ENCODE peak calls at places on chromosome 9, in five cellular contexts. One of them, this sample, is unnamed.

GRCh38 chr9:9764821-9765220 is 848.0 kb downstream of the PTPRD start:
- DNase-seq in IMR-90: no peak
- DNase-seq in K562: no peak
- DNase-seq in GM12878: no peak
- DNase-seq in HepG2: no peak
- DNase-seq in this sample: no peak

GRCh38 chr9:93678199-93679019 is 102.0 kb downstream of the PHF2 start:
- DNase-seq in GM12878: no peak
- DNase-seq in K562: no peak
- DNase-seq in IMR-90: no peak
- DNase-seq in HepG2: no peak
- DNase-seq in this sample: no peak

GRCh38 chr9:97445119-97445701 is 33.3 kb downstream of the TDRD7 start:
- DNase-seq in IMR-90: no peak
- DNase-seq in K562: no peak
- DNase-seq in GM12878: no peak
- DNase-seq in HepG2: no peak
- DNase-seq in this sample: no peak

GRCh38 chr9:111525056-111525977 is at the start of gene ZNF483:
- DNase-seq in K562: peak; percentile 66
- DNase-seq in IMR-90: peak; percentile 75
- DNase-seq in GM12878: no peak
- DNase-seq in HepG2: peak; percentile 78
- DNase-seq in this sample: peak; percentile 89

GRCh38 chr9:131609116-131609830 is 64.0 kb downstream of the PRRT1B start:
- DNase-seq in IMR-90: peak; percentile 74
- DNase-seq in HepG2: no peak
- DNase-seq in GM12878: no peak
- DNase-seq in K562: no peak
- DNase-seq in this sample: no peak

GRCh38 chr9:27519466-27520465 is 4.3 kb upstream of the IFNK start:
- DNase-seq in K562: no peak
- DNase-seq in HepG2: no peak
- DNase-seq in GM12878: no peak
- DNase-seq in IMR-90: no peak
- DNase-seq in this sample: peak; percentile 49

GRCh38 chr9:93460689-93461413 is 7.5 kb upstream of the FAM120AOS start:
- DNase-seq in GM12878: no peak
- DNase-seq in K562: no peak
- DNase-seq in HepG2: no peak
- DNase-seq in IMR-90: no peak
- DNase-seq in this sample: no peak

GRCh38 chr9:130549093-130549735 is 30.2 kb upstream of the FUBP3 start:
- DNase-seq in K562: peak; percentile 79
- DNase-seq in IMR-90: no peak
- DNase-seq in HepG2: peak; percentile 36
- DNase-seq in GM12878: no peak
- DNase-seq in this sample: no peak

GRCh38 chr9:131236761-131237160 is 39.5 kb downstream of the FAM78A start:
- DNase-seq in HepG2: no peak
- DNase-seq in IMR-90: no peak
- DNase-seq in K562: no peak
- DNase-seq in GM12878: no peak
- DNase-seq in this sample: no peak

GRCh38 chr9:108978121-108978694 is 35.1 kb downstream of the CTNNAL1 start:
- DNase-seq in GM12878: no peak
- DNase-seq in HepG2: no peak
- DNase-seq in IMR-90: no peak
- DNase-seq in K562: no peak
- DNase-seq in this sample: no peak

GRCh38 chr9:121781701-121782464 is 130.4 kb downstream of the DAB2IP start:
- DNase-seq in GM12878: no peak
- DNase-seq in IMR-90: no peak
- DNase-seq in K562: no peak
- DNase-seq in HepG2: no peak
- DNase-seq in this sample: no peak

GRCh38 chr9:35548571-35548970 is 56.5 kb upstream of the TESK1 start:
- DNase-seq in K562: no peak
- DNase-seq in HepG2: no peak
- DNase-seq in GM12878: no peak
- DNase-seq in IMR-90: peak; percentile 44
- DNase-seq in this sample: no peak

GRCh38 chr9:125911861-125912260 is 164.7 kb downstream of the PBX3 start:
- DNase-seq in HepG2: no peak
- DNase-seq in K562: no peak
- DNase-seq in IMR-90: peak; percentile 10
- DNase-seq in GM12878: no peak
- DNase-seq in this sample: no peak

GRCh38 chr9:124291801-124292396 is 34.1 kb downstream of the NEK6 start:
- DNase-seq in K562: no peak
- DNase-seq in HepG2: peak; percentile 32
- DNase-seq in GM12878: peak; percentile 77
- DNase-seq in IMR-90: no peak
- DNase-seq in this sample: no peak

GRCh38 chr9:108386859-108387384 is 468.9 kb downstream of the ACTL7B start:
- DNase-seq in IMR-90: peak; percentile 85
- DNase-seq in HepG2: no peak
- DNase-seq in GM12878: no peak
- DNase-seq in K562: no peak
- DNase-seq in this sample: no peak

GRCh38 chr9:13975628-13976250 is 338.2 kb downstream of the NFIB start:
- DNase-seq in HepG2: no peak
- DNase-seq in GM12878: no peak
- DNase-seq in IMR-90: no peak
- DNase-seq in K562: no peak
- DNase-seq in this sample: no peak

GRCh38 chr9:133807818-133808217 is 69.7 kb upstream of the SARDH start:
- DNase-seq in HepG2: no peak
- DNase-seq in IMR-90: no peak
- DNase-seq in GM12878: no peak
- DNase-seq in K562: no peak
- DNase-seq in this sample: no peak

GRCh38 chr9:121324755-121325154 is 45.3 kb downstream of the STOM start:
- DNase-seq in K562: no peak
- DNase-seq in GM12878: no peak
- DNase-seq in HepG2: no peak
- DNase-seq in IMR-90: no peak
- DNase-seq in this sample: no peak

GRCh38 chr9:37752646-37753488 is 738 bp upstream of the TRMT10B start:
- DNase-seq in GM12878: no peak
- DNase-seq in HepG2: no peak
- DNase-seq in K562: no peak
- DNase-seq in IMR-90: no peak
- DNase-seq in this sample: no peak

DNA sequence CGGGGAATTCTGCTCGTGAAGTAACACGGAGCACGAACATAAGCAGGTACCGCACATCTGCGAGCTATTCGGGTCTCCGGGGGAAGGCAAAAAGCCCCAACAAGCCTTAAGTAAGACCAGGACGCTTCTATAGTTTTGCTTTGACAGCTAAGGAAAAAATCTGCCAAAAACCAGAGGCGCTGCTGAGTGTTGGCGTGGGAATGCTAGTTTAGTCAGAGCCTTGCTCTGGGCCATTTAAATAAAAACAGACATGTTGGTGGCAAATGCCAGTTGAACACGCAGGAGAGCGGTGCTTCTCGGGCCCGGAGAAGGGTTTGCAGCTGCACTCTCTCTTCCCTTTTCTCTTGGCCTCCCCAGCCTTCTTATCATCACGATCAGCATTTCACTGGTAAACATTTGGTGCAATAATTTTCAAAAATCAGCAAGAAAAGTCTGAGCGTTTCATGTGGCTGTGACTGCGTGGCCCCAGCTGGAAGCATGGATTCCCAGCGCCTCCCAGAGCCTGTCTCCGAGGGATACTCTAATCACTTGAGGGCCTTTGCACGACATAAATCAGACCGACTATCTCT is 6.4 kb upstream of the NOTCH1 start:
- DNase-seq in HepG2: no peak
- DNase-seq in K562: no peak
- DNase-seq in IMR-90: peak; percentile 74
- DNase-seq in GM12878: no peak
- DNase-seq in this sample: no peak
- TF ChIP-seq CTCF in HepG2: no peak
- TF ChIP-seq CTCF in K562: no peak
- TF ChIP-seq CTCF in IMR-90: no peak
- TF ChIP-seq CTCF in GM12878: no peak
- TF ChIP-seq CTCF in this sample: no peak

GRCh38 chr9:21766096-21766495 is 36.3 kb upstream of the MTAP start:
- DNase-seq in HepG2: peak; percentile 7
- DNase-seq in K562: no peak
- DNase-seq in IMR-90: no peak
- DNase-seq in GM12878: no peak
- DNase-seq in this sample: no peak

GRCh38 chr9:21770877-21771560 is 31.4 kb upstream of the MTAP start:
- DNase-seq in GM12878: no peak
- DNase-seq in K562: no peak
- DNase-seq in HepG2: no peak
- DNase-seq in IMR-90: peak; percentile 88
- DNase-seq in this sample: peak; percentile 19
- TF ChIP-seq BHLHE40 in GM12878: no peak
- TF ChIP-seq BHLHE40 in K562: no peak
- TF ChIP-seq BHLHE40 in HepG2: no peak
- TF ChIP-seq BHLHE40 in IMR-90: no peak
- TF ChIP-seq BHLHE40 in this sample: no peak

GRCh38 chr9:86503926-86504325 is 149.7 kb upstream of the TUT7 start:
- DNase-seq in GM12878: no peak
- DNase-seq in IMR-90: no peak
- DNase-seq in K562: no peak
- DNase-seq in HepG2: no peak
- DNase-seq in this sample: no peak

GRCh38 chr9:86500031-86500430 is 145.8 kb upstream of the TUT7 start:
- DNase-seq in K562: no peak
- DNase-seq in HepG2: no peak
- DNase-seq in IMR-90: peak; percentile 13
- DNase-seq in GM12878: no peak
- DNase-seq in this sample: no peak

GRCh38 chr9:86503281-86503680 is 149.1 kb upstream of the TUT7 start:
- DNase-seq in HepG2: no peak
- DNase-seq in K562: no peak
- DNase-seq in GM12878: no peak
- DNase-seq in IMR-90: no peak
- DNase-seq in this sample: no peak

DNA sequence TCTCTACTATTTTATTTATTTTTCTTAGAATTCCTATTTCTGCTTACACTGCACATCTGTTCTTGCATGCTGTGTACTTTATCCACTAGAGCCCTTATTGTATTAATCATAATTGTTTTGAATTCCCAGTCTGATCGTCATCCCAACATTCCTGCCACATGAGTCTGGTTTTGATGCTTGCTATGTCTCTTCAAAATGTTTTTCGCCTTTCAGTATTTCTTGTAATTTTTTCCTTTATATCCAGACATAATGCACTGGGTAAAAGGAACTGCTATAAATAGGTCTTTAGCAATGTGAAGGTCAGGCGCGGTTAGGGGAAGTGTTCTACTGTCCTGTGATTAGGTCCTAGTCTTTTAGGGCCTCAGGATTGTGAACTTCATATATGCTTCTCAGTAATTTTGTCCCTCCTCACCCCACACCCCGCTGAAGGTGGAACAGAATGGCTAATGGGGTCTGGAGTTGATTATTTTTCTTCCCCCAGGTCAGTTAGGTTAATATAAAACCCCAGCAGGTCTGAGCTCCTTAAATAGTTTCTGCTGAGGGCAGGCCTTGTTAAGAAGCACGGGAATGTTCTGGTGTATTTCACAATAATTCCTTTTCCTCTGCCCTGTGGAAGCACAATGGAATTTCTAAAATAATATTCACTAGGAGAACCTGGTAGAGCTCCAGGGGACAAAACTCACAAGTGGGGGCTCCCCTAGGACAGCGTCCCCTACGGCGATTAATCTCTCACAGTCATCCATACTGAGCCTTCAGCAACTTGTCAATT is 146.6 kb upstream of the TUT7 start:
- DNase-seq in HepG2: no peak
- DNase-seq in IMR-90: peak; percentile 97
- DNase-seq in K562: no peak
- DNase-seq in GM12878: no peak
- DNase-seq in this sample: peak; percentile 13
- TF ChIP-seq CTCF in HepG2: no peak
- TF ChIP-seq CTCF in IMR-90: no peak
- TF ChIP-seq CTCF in K562: no peak
- TF ChIP-seq CTCF in GM12878: no peak
- TF ChIP-seq CTCF in this sample: no peak

DNA sequence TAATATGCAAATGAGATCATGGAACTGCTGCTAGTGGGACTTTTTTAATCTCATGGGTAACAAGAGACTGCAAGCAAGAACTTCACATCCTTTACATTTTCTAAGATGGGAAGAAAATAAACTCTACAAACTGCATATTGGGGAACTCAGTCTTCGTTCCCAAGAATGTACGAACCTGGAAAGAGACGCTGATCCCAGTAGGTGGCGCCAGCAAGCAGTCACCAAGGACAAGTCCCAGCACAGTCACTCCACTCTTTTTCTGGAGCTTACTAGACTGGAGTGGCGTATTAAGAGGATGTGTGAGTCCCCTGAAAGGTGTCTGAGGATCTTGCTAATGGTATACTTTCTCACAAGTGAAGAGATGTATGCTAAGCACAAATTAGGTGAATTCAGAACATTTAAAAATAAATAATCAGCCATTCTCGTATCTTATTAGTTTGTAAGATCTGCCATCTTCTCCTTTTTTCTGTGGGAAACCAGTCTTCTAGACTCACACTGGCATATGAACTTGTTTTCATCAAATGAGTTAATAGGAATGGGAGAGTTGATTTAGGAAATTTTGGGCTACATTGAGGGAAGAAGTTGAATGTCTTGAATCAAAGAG is 16.0 kb upstream of the PUM3 start:
- DNase-seq in GM12878: no peak
- DNase-seq in K562: peak; percentile 15
- DNase-seq in IMR-90: peak; percentile 57
- DNase-seq in HepG2: peak; percentile 54
- DNase-seq in this sample: peak; percentile 73
- TF ChIP-seq BHLHE40 in GM12878: no peak
- TF ChIP-seq BHLHE40 in K562: no peak
- TF ChIP-seq BHLHE40 in IMR-90: no peak
- TF ChIP-seq BHLHE40 in HepG2: no peak
- TF ChIP-seq BHLHE40 in this sample: no peak

DNA sequence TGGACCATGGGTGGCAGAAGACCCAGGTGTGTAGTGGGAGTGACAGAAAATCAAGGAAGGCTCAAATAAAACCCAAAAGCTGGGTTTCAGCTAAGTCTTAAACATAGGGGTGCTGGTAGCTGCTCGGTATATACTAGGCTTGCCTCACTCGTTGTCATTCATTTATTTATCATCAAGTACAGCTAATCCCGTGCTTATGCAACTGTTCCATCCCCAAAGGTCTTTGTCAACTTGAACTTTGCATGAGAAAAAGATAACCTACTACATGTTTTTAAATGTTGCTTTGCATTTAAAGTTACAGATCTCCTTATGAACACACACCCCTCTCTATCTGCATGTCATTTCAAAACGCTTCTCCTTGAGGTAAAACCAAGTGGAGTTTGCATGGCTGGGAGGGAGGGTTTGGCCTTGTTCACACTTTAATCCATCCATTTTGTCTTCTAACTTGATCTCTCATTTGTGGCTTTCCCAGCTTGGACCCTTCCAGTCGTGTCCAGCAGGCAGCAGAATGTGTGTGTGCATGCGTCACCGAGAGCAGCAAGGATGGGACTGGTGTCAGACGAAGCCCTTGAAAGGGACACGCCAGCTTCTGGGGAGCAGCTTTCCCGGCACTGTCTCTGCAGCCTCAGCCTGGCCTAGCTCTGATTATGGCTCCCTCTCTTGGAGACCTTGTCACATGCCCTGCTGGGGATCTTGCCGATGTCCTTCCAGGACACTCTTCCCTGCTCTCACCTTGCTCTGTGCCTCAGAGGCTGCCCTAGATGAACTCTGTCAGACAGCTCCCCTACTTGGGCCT is 133.5 kb downstream of the GADD45G start:
- DNase-seq in K562: no peak
- DNase-seq in IMR-90: no peak
- DNase-seq in GM12878: no peak
- DNase-seq in HepG2: no peak
- DNase-seq in this sample: no peak
- TF ChIP-seq CTCF in K562: no peak
- TF ChIP-seq CTCF in IMR-90: no peak
- TF ChIP-seq CTCF in GM12878: no peak
- TF ChIP-seq CTCF in HepG2: peak; percentile 36
- TF ChIP-seq CTCF in this sample: no peak

This sample was measured in A549.